ENCODE peak calls at places on chromosomes 12 and 14, in seven cellular contexts. Q, S, F, G, D, R and L are unnamed samples.

GRCh38 chr14:34592623-34593022 is 37.3 kb downstream of the SNX6 start:
- DNase-seq in R (no peak), G (no peak), D (no peak), F (no peak), Q (no peak), S (no peak), L (no peak)

GRCh38 chr12:10753066-10753465 is 29.9 kb upstream of the YBX3 start:
- DNase-seq in F (peak), Q (peak), R (peak), S (no peak), D (peak), G (peak), L (no peak)

GRCh38 chr14:70203686-70204085 is 14.9 kb upstream of the SLC8A3 start:
- DNase-seq in R (no peak), D (no peak), G (no peak), Q (no peak), S (no peak), F (no peak), L (no peak)

GRCh38 chr14:35687335-35687939 is 121.7 kb downstream of the RALGAPA1 start:
- DNase-seq in Q (peak), F (peak), G (peak), S (no peak), D (peak), R (peak), L (no peak)

GRCh38 chr12:89227774-89228173 is 124.5 kb downstream of the DUSP6 start:
- DNase-seq in F (no peak), Q (no peak), G (no peak), S (no peak), R (no peak), D (no peak), L (no peak)

GRCh38 chr12:105212431-105212830 is 23.5 kb downstream of the APPL2 start:
- DNase-seq in R (peak), G (peak), D (peak), F (peak), S (no peak), Q (no peak), L (no peak)

GRCh38 chr12:72272731-72273498 is 745 bp downstream of the TRHDE start:
- DNase-seq in Q (no peak), R (peak), G (no peak), D (peak), S (no peak), F (no peak), L (peak)

GRCh38 chr14:90506748-90507147 is 109.9 kb downstream of the CALM1 start:
- DNase-seq in R (no peak), D (no peak), G (no peak), S (no peak), Q (no peak), F (no peak), L (no peak)

GRCh38 chr14:77111021-77111420 is 13.0 kb downstream of the CIPC start:
- DNase-seq in Q (no peak), D (no peak), G (no peak), R (no peak), S (no peak), F (no peak), L (no peak)

GRCh38 chr14:75022655-75023054 is 19.9 kb downstream of the EIF2B2 start:
- DNase-seq in F (no peak), G (no peak), Q (no peak), D (peak), S (no peak), R (peak), L (no peak)

GRCh38 chr12:12612403-12612802 is 727 bp downstream of the CREBL2 start:
- DNase-seq in S (peak), Q (peak), R (peak), G (peak), D (peak), F (peak), L (peak)

GRCh38 chr12:131253376-131254026 is 299.8 kb downstream of the ADGRD1 start:
- DNase-seq in Q (no peak), F (no peak), G (no peak), R (no peak), S (no peak), D (no peak), L (no peak)

GRCh38 chr12:113197518-113198077 is 12.1 kb downstream of the RITA1 start:
- DNase-seq in G (no peak), S (no peak), Q (no peak), F (no peak), R (no peak), D (no peak), L (no peak)

GRCh38 chr14:103260629-103261124 is 73.4 kb upstream of the EIF5 start:
- DNase-seq in S (no peak), D (peak), F (peak), R (peak), G (no peak), Q (peak), L (no peak)

GRCh38 chr12:116339800-116340371 is 62.4 kb upstream of the MED13L start:
- DNase-seq in R (peak), S (no peak), F (peak), G (no peak), Q (no peak), D (peak), L (no peak)

GRCh38 chr14:50785506-50786063 is 45.4 kb downstream of the NIN start:
- DNase-seq in R (no peak), G (no peak), S (no peak), F (no peak), Q (no peak), D (no peak), L (no peak)

GRCh38 chr14:98651042-98651441 is 621.0 kb downstream of the BCL11B start:
- DNase-seq in D (no peak), F (no peak), G (no peak), R (no peak), Q (no peak), S (no peak), L (no peak)

GRCh38 chr12:91663331-91663998 is 480.8 kb upstream of the DCN start:
- DNase-seq in F (no peak), Q (no peak), S (no peak), R (no peak), G (no peak), D (no peak), L (no peak)

GRCh38 chr14:91135039-91135438 is 21.2 kb downstream of the DGLUCY start:
- DNase-seq in Q (no peak), D (no peak), G (no peak), R (no peak), S (no peak), F (no peak), L (no peak)

GRCh38 chr12:124734224-124734788 is 129.4 kb downstream of the SCARB1 start:
- DNase-seq in S (no peak), F (no peak), R (no peak), G (no peak), D (no peak), Q (no peak), L (no peak)

GRCh38 chr12:31238764-31239387 is 87.1 kb downstream of the SINHCAF start:
- DNase-seq in D (peak), R (peak), S (peak), Q (peak), G (peak), F (peak), L (peak)

GRCh38 chr14:75906680-75907280 is 75.0 kb downstream of the TGFB3 start:
- DNase-seq in F (peak), Q (peak), G (no peak), R (peak), D (peak), S (peak), L (no peak)

GRCh38 chr12:18090093-18090492 is at the start of gene RERGL:
- DNase-seq in Q (no peak), S (no peak), D (no peak), F (no peak), G (no peak), R (no peak), L (no peak)

GRCh38 chr12:122457627-122458026 is 35.2 kb upstream of the CLIP1 start:
- DNase-seq in D (no peak), F (no peak), R (no peak), G (no peak), Q (no peak), S (no peak), L (no peak)

GRCh38 chr12:16076553-16076952 is 165.4 kb downstream of the DERA start:
- DNase-seq in R (peak), D (peak), S (no peak), Q (no peak), G (peak), F (peak), L (no peak)